ENCODE peak calls at places on chromosomes 16 and 17, in five cellular contexts. R, X, L, M and C are unnamed samples.

GRCh38 chr16:54456291-54456690 is 169.7 kb upstream of the IRX3 start:
- DNase-seq in R (no peak), X (no peak), L (no peak), M (no peak), C (no peak)

GRCh38 chr16:87318158-87318644 is 1.0 kb upstream of the C16orf95 start:
- DNase-seq in R (no peak), X (no peak), L (no peak), M (no peak), C (no peak)

GRCh38 chr17:80779961-80780380 is 211.7 kb upstream of the CHMP6 start:
- DNase-seq in R (no peak), X (no peak), L (peak), M (peak), C (no peak)

GRCh38 chr16:84266451-84266850 is 26.6 kb upstream of the KCNG4 start:
- DNase-seq in R (no peak), X (peak), L (peak), M (peak), C (peak)

GRCh38 chr17:2085648-2085949 is 30.7 kb downstream of the HIC1 start:
- DNase-seq in R (no peak), X (no peak), L (peak), M (peak), C (no peak)

GRCh38 chr16:81937305-81938038 is 73.8 kb downstream of the SDR42E1 start:
- DNase-seq in R (no peak), X (no peak), L (no peak), M (peak), C (no peak)

GRCh38 chr17:41060052-41060604 is at the start of gene KRTAP2-3:
- DNase-seq in R (no peak), X (no peak), L (peak), M (peak), C (peak)

GRCh38 chr16:2762711-2763110 is 10.3 kb downstream of the SRRM2 start:
- DNase-seq in R (no peak), X (no peak), L (no peak), M (no peak), C (no peak)

GRCh38 chr17:37079735-37080134 is 131.0 kb downstream of the AATF start:
- DNase-seq in R (no peak), X (no peak), L (no peak), M (peak), C (no peak)

GRCh38 chr17:19978206-19978802 is 676 bp upstream of the AKAP10 start:
- DNase-seq in R (no peak), X (peak), L (peak), M (no peak), C (no peak)

GRCh38 chr16:19008245-19008644 is 24.5 kb downstream of the TMC7 start:
- DNase-seq in R (no peak), X (no peak), L (peak), M (peak), C (peak)

GRCh38 chr17:78974635-78975591 is 4.8 kb downstream of the LGALS3BP start:
- DNase-seq in R (no peak), X (peak), L (peak), M (peak), C (no peak)

GRCh38 chr17:33207231-33207630 is 85.9 kb downstream of the ASIC2 start:
- DNase-seq in R (no peak), X (no peak), L (no peak), M (no peak), C (no peak)

GRCh38 chr16:82995927-82996441 is 369.2 kb downstream of the CDH13 start:
- DNase-seq in R (no peak), X (peak), L (peak), M (peak), C (peak)

GRCh38 chr17:77485089-77485833 is 344.5 kb downstream of the SEC14L1 start:
- DNase-seq in R (no peak), X (no peak), L (no peak), M (no peak), C (no peak)

GRCh38 chr17:17557796-17558195 is 33.7 kb downstream of the PEMT start:
- DNase-seq in R (no peak), X (no peak), L (no peak), M (no peak), C (no peak)

GRCh38 chr17:56809820-56810179 is 23.9 kb downstream of the C17orf67 start:
- DNase-seq in R (no peak), X (no peak), L (no peak), M (no peak), C (no peak)

GRCh38 chr16:118857-119256 is 19.6 kb downstream of the NPRL3 start:
- DNase-seq in R (no peak), X (no peak), L (no peak), M (no peak), C (no peak)

GRCh38 chr16:52581530-52581929 is 34.6 kb upstream of the TOX3 start:
- DNase-seq in R (no peak), X (peak), L (no peak), M (no peak), C (no peak)

GRCh38 chr17:75188614-75189013 is 5.9 kb upstream of the SUMO2 start:
- DNase-seq in R (no peak), X (peak), L (no peak), M (no peak), C (no peak)

GRCh38 chr17:74452027-74452840 is 14.2 kb upstream of the CD300A start:
- DNase-seq in R (no peak), X (peak), L (no peak), M (no peak), C (no peak)

GRCh38 chr17:82494236-82495055 is 25.1 kb upstream of the FOXK2 start:
- DNase-seq in R (peak), X (peak), L (peak), M (peak), C (peak)

GRCh38 chr17:47239663-47240374 is 13.8 kb upstream of the ITGB3 start:
- DNase-seq in R (no peak), X (peak), L (peak), M (peak), C (peak)

GRCh38 chr17:55726440-55726839 is 3.8 kb upstream of the TMEM100 start:
- DNase-seq in R (no peak), X (no peak), L (peak), M (peak), C (peak)

GRCh38 chr17:64573214-64573613 is 66.4 kb downstream of the CEP95 start:
- DNase-seq in R (no peak), X (no peak), L (no peak), M (no peak), C (no peak)

GRCh38 chr17:42672038-42672437 is 4.8 kb downstream of the PLEKHH3 start:
- DNase-seq in R (no peak), X (no peak), L (no peak), M (no peak), C (no peak)